ENCODE peak calls at places on chromosomes 1 and 21, in nine cellular contexts. R is OCI-LY7; X is esophagus squamous epithelium; W is HCT116; S is foreskin fibroblast; E is prostate gland; T is tibial artery; V is CD8-positive, alpha-beta T cell; N is cardiac fibroblast. O is an unnamed sample.
A peak's percentile ranks its signal among the peaks of the same experiment; 100 is the strongest.

GRCh38 chr1:9715536-9716226 is 64.2 kb downstream of the PIK3CD start:
- DNase-seq in E (no peak), R (peak; percentile 37), X (no peak), V (peak; percentile 87), W (no peak), N (no peak), S (no peak), T (no peak), O (no peak)

GRCh38 chr1:3176028-3176427 is 107.0 kb downstream of the PRDM16 start:
- DNase-seq in W (no peak), X (no peak), R (no peak), E (no peak), N (no peak), T (no peak), S (no peak), V (no peak), O (no peak)

GRCh38 chr21:35294231-35294898 is 245.3 kb upstream of the RUNX1 start:
- DNase-seq in R (no peak), W (peak; percentile 86), X (no peak), E (peak; percentile 28), S (no peak), T (no peak), V (no peak), N (no peak), O (no peak)

GRCh38 chr1:180631197-180631765 is 541 bp upstream of the XPR1 start:
- DNase-seq in E (no peak), W (no peak), V (no peak), S (no peak), N (no peak), R (peak; percentile 59), T (no peak), X (no peak), O (no peak)

GRCh38 chr1:202056644-202057334 is 46.4 kb downstream of the ELF3 start:
- DNase-seq in E (peak; percentile 93), V (no peak), T (no peak), S (no peak), W (peak; percentile 76), X (no peak), R (no peak), N (no peak), O (no peak)

GRCh38 chr1:231965615-231966014 is 339.0 kb downstream of the DISC1 start:
- DNase-seq in V (no peak), X (no peak), N (no peak), E (no peak), S (no peak), W (no peak), R (no peak), T (no peak), O (no peak)

GRCh38 chr1:97870574-97870973 is 50.3 kb downstream of the DPYD start:
- DNase-seq in X (no peak), W (no peak), V (no peak), N (no peak), S (no peak), T (no peak), R (no peak), E (no peak), O (no peak)

GRCh38 chr1:151514366-151514765 is 3.2 kb downstream of the CGN start:
- DNase-seq in X (no peak), S (no peak), R (no peak), T (no peak), E (no peak), N (no peak), W (no peak), V (no peak), O (no peak)

GRCh38 chr1:193988885-193989284 is 802.5 kb upstream of the B3GALT2 start:
- DNase-seq in T (no peak), X (no peak), R (no peak), V (no peak), E (no peak), S (no peak), W (no peak), N (no peak), O (no peak)

GRCh38 chr1:54310439-54311328 is 95.5 kb downstream of the SSBP3 start:
- DNase-seq in V (no peak), R (peak; percentile 41), N (peak; percentile 44), S (no peak), W (peak; percentile 4), X (no peak), E (no peak), T (no peak), O (peak; percentile 54)

GRCh38 chr1:220950576-220950975 is 71.3 kb downstream of the HLX start:
- DNase-seq in T (no peak), W (no peak), R (no peak), N (peak; percentile 20), V (no peak), E (no peak), S (no peak), X (no peak), O (no peak)

GRCh38 chr21:45334591-45335081 is 46.9 kb upstream of the POFUT2 start:
- DNase-seq in S (no peak), R (no peak), X (no peak), T (no peak), W (no peak), V (no peak), N (no peak), E (no peak), O (no peak)

GRCh38 chr1:206663832-206664652 is 20.7 kb upstream of the MAPKAPK2 start:
- DNase-seq in X (no peak), S (peak; percentile 20), W (peak; percentile 62), R (peak; percentile 81), T (peak; percentile 46), E (peak; percentile 61), N (peak; percentile 78), V (peak; percentile 68), O (peak; percentile 78)

GRCh38 chr1:238384381-238384780 is 493.7 kb upstream of the ZP4 start:
- DNase-seq in N (peak; percentile 7), R (no peak), X (no peak), E (no peak), W (no peak), S (no peak), V (no peak), T (no peak), O (peak; percentile 50)

GRCh38 chr1:117815105-117815812 is 114.2 kb downstream of the GDAP2 start:
- DNase-seq in N (peak; percentile 45), R (no peak), V (no peak), T (no peak), S (no peak), E (no peak), X (no peak), W (no peak), O (peak; percentile 63)

GRCh38 chr1:95287078-95287477 is 53.1 kb downstream of the RWDD3 start:
- DNase-seq in X (no peak), R (no peak), T (no peak), V (no peak), E (no peak), W (no peak), S (no peak), N (peak; percentile 3), O (peak; percentile 10)
- TF ChIP-seq CTCF in X (no peak), R (no peak), T (no peak), V (no peak), E (no peak), W (no peak), S (no peak), N (no peak), O (no peak)

DNA sequence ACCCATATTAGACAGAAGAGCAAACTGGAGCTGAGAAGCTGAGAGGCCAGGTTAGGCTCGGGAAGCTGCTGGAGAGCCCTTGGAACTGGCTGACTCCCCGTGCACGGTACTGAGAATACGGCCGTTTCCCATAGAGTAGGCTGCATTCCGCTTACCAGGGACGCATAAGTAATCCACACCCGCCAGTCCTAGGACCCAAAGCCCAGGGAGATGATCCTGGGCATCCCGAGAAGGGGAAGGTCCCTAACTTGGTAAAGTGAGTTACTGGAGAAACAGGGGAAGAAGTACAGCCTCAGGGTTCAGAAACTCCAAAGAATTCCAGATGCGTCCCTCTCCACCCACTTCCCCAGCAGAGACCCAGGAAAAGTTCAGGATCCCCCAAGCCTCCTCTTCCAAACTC is 1.3 kb downstream of the LRRC38 start:
- DNase-seq in R (no peak), X (no peak), N (peak; percentile 26), V (no peak), E (no peak), T (no peak), S (no peak), W (no peak), O (no peak)
- H3K4me3 ChIP-seq in R (no peak overlapping the region), X (peak overlapping the region; percentile 2), N (no peak overlapping the region), V (no peak overlapping the region), E (no peak overlapping the region), T (no peak overlapping the region), S (no peak overlapping the region), W (no peak overlapping the region), O (no peak overlapping the region)

GRCh38 chr1:55363261-55363660 is 148.1 kb upstream of the USP24 start:
- DNase-seq in N (peak; percentile 75), V (no peak), R (no peak), X (no peak), W (no peak), T (no peak), S (peak; percentile 28), E (no peak), O (peak; percentile 66)

GRCh38 chr1:55364216-55364615 is 149.1 kb upstream of the USP24 start:
- DNase-seq in W (no peak), S (no peak), E (no peak), R (no peak), X (no peak), V (no peak), N (peak; percentile 20), T (no peak), O (no peak)

GRCh38 chr1:55367273-55367672 is 152.1 kb upstream of the USP24 start:
- DNase-seq in T (no peak), N (no peak), S (no peak), X (no peak), R (no peak), E (no peak), V (no peak), W (no peak), O (no peak)

GRCh38 chr1:55359611-55360010 is 144.4 kb upstream of the USP24 start:
- DNase-seq in X (no peak), R (no peak), E (no peak), T (no peak), S (no peak), W (no peak), V (no peak), N (no peak), O (peak; percentile 13)

DNA sequence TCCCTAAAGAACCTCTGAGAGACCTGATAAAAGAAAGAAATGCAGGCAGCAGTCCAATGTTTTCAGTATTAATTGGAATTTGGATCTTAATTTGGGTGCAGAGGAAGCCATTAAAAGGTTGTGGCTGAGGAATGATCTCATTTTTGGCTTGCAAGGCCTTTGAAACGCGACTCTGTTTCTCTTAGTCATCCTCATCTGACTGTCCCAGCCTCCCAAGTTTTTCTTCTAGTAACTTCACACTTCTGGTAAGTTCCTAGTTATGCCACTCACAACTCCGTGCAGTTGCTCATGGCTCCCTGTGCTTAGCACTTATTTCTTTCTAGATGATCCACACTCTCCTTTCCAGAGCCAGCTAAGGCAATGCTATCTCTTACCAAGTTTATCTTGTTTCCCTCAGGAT is 147.4 kb upstream of the USP24 start:
- DNase-seq in N (peak; percentile 86), R (no peak), S (peak; percentile 75), V (no peak), X (no peak), T (peak; percentile 42), W (no peak), E (no peak), O (peak; percentile 73)
- TF ChIP-seq CTCF in N (no peak), R (no peak), S (no peak), V (no peak), X (no peak), T (no peak), W (no peak), E (no peak), O (no peak)

GRCh38 chr1:24122776-24123175 is 10.8 kb upstream of the MYOM3 start:
- DNase-seq in T (no peak), S (no peak), R (no peak), N (no peak), X (no peak), E (no peak), V (no peak), W (no peak), O (no peak)
- H3K4me3 ChIP-seq in T (no peak overlapping the region), S (no peak overlapping the region), R (no peak overlapping the region), N (no peak overlapping the region), X (no peak overlapping the region), E (no peak overlapping the region), V (no peak overlapping the region), W (no peak overlapping the region), O (no peak overlapping the region)

O was measured in choroid plexus epithelial cell.